ENCODE peak calls at places on chromosomes 2 and 18, in four cellular contexts. One of them, this sample, is unnamed.

GRCh38 chr2:210264282-210264681 is 39.0 kb upstream of the ACADL start:
- DNase-seq in heart right ventricle: no peak
- DNase-seq in colonic mucosa: no peak
- DNase-seq in DMS79: no peak
- DNase-seq in this sample: no peak

GRCh38 chr2:150097891-150098595 is 389.4 kb downstream of the RND3 start:
- DNase-seq in DMS79: no peak
- DNase-seq in colonic mucosa: no peak
- DNase-seq in heart right ventricle: no peak
- DNase-seq in this sample: no peak

GRCh38 chr2:56376699-56377665 is 193.2 kb downstream of the CCDC85A start:
- DNase-seq in colonic mucosa: no peak
- DNase-seq in DMS79: no peak
- DNase-seq in heart right ventricle: no peak
- DNase-seq in this sample: no peak

GRCh38 chr18:69088971-69089370 is 291.1 kb downstream of the CCDC102B start:
- DNase-seq in DMS79: no peak
- DNase-seq in heart right ventricle: no peak
- DNase-seq in colonic mucosa: no peak
- DNase-seq in this sample: no peak

GRCh38 chr2:37436324-37436723 is 91.9 kb downstream of the QPCT start:
- DNase-seq in heart right ventricle: no peak
- DNase-seq in colonic mucosa: no peak
- DNase-seq in DMS79: no peak
- DNase-seq in this sample: no peak

GRCh38 chr2:128314026-128314347 is 4.7 kb downstream of the HS6ST1 start:
- DNase-seq in heart right ventricle: no peak
- DNase-seq in colonic mucosa: peak; percentile 12
- DNase-seq in DMS79: no peak
- DNase-seq in this sample: no peak

GRCh38 chr2:119426801-119427395 is 4.8 kb upstream of the TMEM37 start:
- DNase-seq in DMS79: no peak
- DNase-seq in heart right ventricle: no peak
- DNase-seq in colonic mucosa: peak; percentile 93
- DNase-seq in this sample: peak; percentile 87

GRCh38 chr18:24926649-24927048 is 425.3 kb downstream of the ZNF521 start:
- DNase-seq in DMS79: no peak
- DNase-seq in heart right ventricle: no peak
- DNase-seq in colonic mucosa: no peak
- DNase-seq in this sample: no peak

GRCh38 chr18:76098728-76099514 is 396.1 kb downstream of the ZNF516 start:
- DNase-seq in colonic mucosa: no peak
- DNase-seq in DMS79: no peak
- DNase-seq in heart right ventricle: no peak
- DNase-seq in this sample: no peak

GRCh38 chr2:120877409-120877808 is 141.7 kb downstream of the GLI2 start:
- DNase-seq in colonic mucosa: no peak
- DNase-seq in DMS79: no peak
- DNase-seq in heart right ventricle: no peak
- DNase-seq in this sample: no peak

GRCh38 chr2:235595420-235596010 is 101.7 kb downstream of the AGAP1 start:
- DNase-seq in colonic mucosa: peak; percentile 78
- DNase-seq in DMS79: peak; percentile 50
- DNase-seq in heart right ventricle: peak; percentile 69
- DNase-seq in this sample: peak; percentile 68

GRCh38 chr18:13444430-13445240 is 226.1 kb downstream of the LDLRAD4 start:
- DNase-seq in colonic mucosa: no peak
- DNase-seq in heart right ventricle: no peak
- DNase-seq in DMS79: no peak
- DNase-seq in this sample: no peak